ENCODE peak calls at places on chromosomes 5 and 9, in ten cellular contexts. One of them, this sample, is unnamed.

GRCh38 chr5:41925555-41925946 is 470 bp downstream of the FBXO4 start:
- DNase-seq in PC-3: peak; percentile 58
- DNase-seq in effector memory CD4-positive, alpha-beta T cell: no peak
- DNase-seq in transverse colon: no peak
- DNase-seq in cardiac muscle cell: peak; percentile 36
- DNase-seq in psoas muscle: peak; percentile 39
- DNase-seq in mammary epithelial cell: peak; percentile 24
- DNase-seq in breast epithelium: no peak
- DNase-seq in upper lobe of left lung: no peak
- DNase-seq in small intestine: peak; percentile 51
- DNase-seq in this sample: peak; percentile 43

GRCh38 chr9:106758911-106759310 is 104.1 kb upstream of the ZNF462 start:
- DNase-seq in PC-3: peak; percentile 40
- DNase-seq in effector memory CD4-positive, alpha-beta T cell: no peak
- DNase-seq in transverse colon: no peak
- DNase-seq in cardiac muscle cell: peak; percentile 21
- DNase-seq in psoas muscle: no peak
- DNase-seq in mammary epithelial cell: peak; percentile 19
- DNase-seq in breast epithelium: no peak
- DNase-seq in upper lobe of left lung: no peak
- DNase-seq in small intestine: no peak
- DNase-seq in this sample: no peak

GRCh38 chr9:72997387-72997995 is 44.6 kb upstream of the ALDH1A1 start:
- DNase-seq in PC-3: no peak
- DNase-seq in effector memory CD4-positive, alpha-beta T cell: no peak
- DNase-seq in transverse colon: no peak
- DNase-seq in cardiac muscle cell: no peak
- DNase-seq in psoas muscle: no peak
- DNase-seq in mammary epithelial cell: no peak
- DNase-seq in breast epithelium: no peak
- DNase-seq in upper lobe of left lung: no peak
- DNase-seq in small intestine: peak; percentile 70
- DNase-seq in this sample: no peak

GRCh38 chr9:133961226-133962165 is 30.6 kb downstream of the VAV2 start:
- DNase-seq in PC-3: no peak
- DNase-seq in effector memory CD4-positive, alpha-beta T cell: no peak
- DNase-seq in transverse colon: no peak
- DNase-seq in cardiac muscle cell: no peak
- DNase-seq in psoas muscle: no peak
- DNase-seq in mammary epithelial cell: no peak
- DNase-seq in breast epithelium: no peak
- DNase-seq in upper lobe of left lung: peak; percentile 46
- DNase-seq in small intestine: no peak
- DNase-seq in this sample: no peak

GRCh38 chr5:91556-92263 is at the start of gene PLEKHG4B:
- DNase-seq in PC-3: no peak
- DNase-seq in effector memory CD4-positive, alpha-beta T cell: no peak
- DNase-seq in transverse colon: no peak
- DNase-seq in cardiac muscle cell: no peak
- DNase-seq in psoas muscle: no peak
- DNase-seq in mammary epithelial cell: no peak
- DNase-seq in breast epithelium: no peak
- DNase-seq in upper lobe of left lung: peak; percentile 86
- DNase-seq in small intestine: no peak
- DNase-seq in this sample: no peak

GRCh38 chr9:71740199-71740598 is 28.1 kb downstream of the CEMIP2 start:
- DNase-seq in PC-3: peak; percentile 30
- DNase-seq in effector memory CD4-positive, alpha-beta T cell: no peak
- DNase-seq in transverse colon: no peak
- DNase-seq in cardiac muscle cell: no peak
- DNase-seq in psoas muscle: no peak
- DNase-seq in mammary epithelial cell: no peak
- DNase-seq in breast epithelium: no peak
- DNase-seq in upper lobe of left lung: no peak
- DNase-seq in small intestine: peak; percentile 84
- DNase-seq in this sample: no peak

GRCh38 chr9:13481274-13481673 is 201.8 kb upstream of the MPDZ start:
- DNase-seq in PC-3: no peak
- DNase-seq in effector memory CD4-positive, alpha-beta T cell: no peak
- DNase-seq in transverse colon: no peak
- DNase-seq in cardiac muscle cell: no peak
- DNase-seq in psoas muscle: no peak
- DNase-seq in mammary epithelial cell: no peak
- DNase-seq in breast epithelium: no peak
- DNase-seq in upper lobe of left lung: no peak
- DNase-seq in small intestine: no peak
- DNase-seq in this sample: no peak

GRCh38 chr9:132947751-132948150 is 3.3 kb upstream of the TSC1 start:
- DNase-seq in PC-3: no peak
- DNase-seq in effector memory CD4-positive, alpha-beta T cell: no peak
- DNase-seq in transverse colon: no peak
- DNase-seq in cardiac muscle cell: no peak
- DNase-seq in psoas muscle: no peak
- DNase-seq in mammary epithelial cell: no peak
- DNase-seq in breast epithelium: no peak
- DNase-seq in upper lobe of left lung: no peak
- DNase-seq in small intestine: no peak
- DNase-seq in this sample: no peak

DNA sequence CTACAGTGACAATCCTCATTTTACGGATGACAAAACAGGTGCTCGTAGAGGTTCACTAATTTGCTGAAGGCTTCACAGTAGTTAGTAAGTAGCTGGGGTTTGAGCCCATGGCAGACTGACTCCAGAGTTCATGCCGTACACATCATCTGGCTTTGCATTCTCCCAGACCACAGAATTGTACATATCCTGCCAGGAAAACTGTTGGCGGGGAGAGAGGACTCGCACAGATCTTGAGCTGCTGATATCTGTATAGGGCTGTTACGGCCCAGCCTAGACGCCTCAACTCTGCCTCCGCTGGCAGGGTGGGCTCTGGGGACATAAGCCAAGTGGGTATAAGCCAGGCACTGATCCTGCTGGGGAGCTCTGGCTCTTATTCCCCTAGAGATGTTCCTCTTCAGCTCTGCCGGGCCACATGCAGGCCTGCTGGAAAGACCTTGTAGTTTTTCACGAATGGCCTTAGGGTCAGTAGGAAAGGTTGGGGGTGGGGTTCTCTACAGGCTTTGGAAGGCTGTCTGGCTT is 16.3 kb downstream of the LARP1 start:
- DNase-seq in PC-3: no peak
- DNase-seq in effector memory CD4-positive, alpha-beta T cell: no peak
- DNase-seq in transverse colon: no peak
- DNase-seq in cardiac muscle cell: peak; percentile 92
- DNase-seq in psoas muscle: no peak
- DNase-seq in mammary epithelial cell: peak; percentile 29
- DNase-seq in breast epithelium: no peak
- DNase-seq in upper lobe of left lung: no peak
- DNase-seq in small intestine: no peak
- DNase-seq in this sample: no peak
- H3K4me1 ChIP-seq in PC-3: no peaks in the 10 kb centered on the region
- H3K4me1 ChIP-seq in effector memory CD4-positive, alpha-beta T cell: peaks cover 50% of the 10 kb centered on the region
- H3K4me1 ChIP-seq in transverse colon: peaks cover 46% of the 10 kb centered on the region
- H3K4me1 ChIP-seq in cardiac muscle cell: peaks cover 54% of the 10 kb centered on the region
- H3K4me1 ChIP-seq in psoas muscle: peaks cover 94% of the 10 kb centered on the region
- H3K4me1 ChIP-seq in mammary epithelial cell: peaks cover 16% of the 10 kb centered on the region
- H3K4me1 ChIP-seq in breast epithelium: peaks cover 25% of the 10 kb centered on the region
- H3K4me1 ChIP-seq in upper lobe of left lung: peaks cover 67% of the 10 kb centered on the region
- H3K4me1 ChIP-seq in small intestine: peaks cover 30% of the 10 kb centered on the region
- H3K4me1 ChIP-seq in this sample: peaks cover 66% of the 10 kb centered on the region

GRCh38 chr5:166267907-166268306 is 2023.5 kb upstream of the WWC1 start:
- DNase-seq in PC-3: no peak
- DNase-seq in effector memory CD4-positive, alpha-beta T cell: no peak
- DNase-seq in transverse colon: no peak
- DNase-seq in cardiac muscle cell: no peak
- DNase-seq in psoas muscle: no peak
- DNase-seq in mammary epithelial cell: no peak
- DNase-seq in breast epithelium: no peak
- DNase-seq in upper lobe of left lung: no peak
- DNase-seq in small intestine: no peak
- DNase-seq in this sample: no peak
- H3K4me3 ChIP-seq in PC-3: no peak overlapping the region
- H3K4me3 ChIP-seq in effector memory CD4-positive, alpha-beta T cell: no peak overlapping the region
- H3K4me3 ChIP-seq in transverse colon: no peak overlapping the region
- H3K4me3 ChIP-seq in cardiac muscle cell: no peak overlapping the region
- H3K4me3 ChIP-seq in psoas muscle: no peak overlapping the region
- H3K4me3 ChIP-seq in mammary epithelial cell: no peak overlapping the region
- H3K4me3 ChIP-seq in breast epithelium: no peak overlapping the region
- H3K4me3 ChIP-seq in upper lobe of left lung: no peak overlapping the region
- H3K4me3 ChIP-seq in small intestine: no peak overlapping the region
- H3K4me3 ChIP-seq in this sample: no peak overlapping the region

DNA sequence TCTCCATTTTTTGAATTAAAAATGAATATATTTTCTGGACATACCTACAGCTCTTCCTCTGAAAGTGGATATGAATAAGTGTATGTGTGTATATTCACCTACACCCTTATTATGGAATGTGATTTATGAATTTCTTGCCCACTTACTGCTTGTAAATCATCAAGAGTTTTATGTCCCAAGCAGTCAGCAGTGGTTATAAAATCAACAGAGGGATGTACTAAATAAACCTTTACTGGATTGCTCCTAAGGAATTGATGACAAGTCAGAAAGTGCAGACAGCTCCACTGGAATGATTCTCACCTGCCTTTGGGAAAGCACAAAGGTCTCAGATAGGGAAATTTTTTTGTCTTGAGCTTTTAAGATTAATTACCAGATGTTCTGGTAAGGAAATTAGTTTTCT is 9.3 kb downstream of the TMEM174 start:
- DNase-seq in PC-3: peak; percentile 22
- DNase-seq in effector memory CD4-positive, alpha-beta T cell: no peak
- DNase-seq in transverse colon: no peak
- DNase-seq in cardiac muscle cell: no peak
- DNase-seq in psoas muscle: no peak
- DNase-seq in mammary epithelial cell: no peak
- DNase-seq in breast epithelium: no peak
- DNase-seq in upper lobe of left lung: no peak
- DNase-seq in small intestine: peak; percentile 77
- DNase-seq in this sample: no peak
- H3K27me3 ChIP-seq in PC-3: no peaks in the 10 kb centered on the region
- H3K27me3 ChIP-seq in effector memory CD4-positive, alpha-beta T cell: peaks cover 13% of the 10 kb centered on the region
- H3K27me3 ChIP-seq in transverse colon: no peaks in the 10 kb centered on the region
- H3K27me3 ChIP-seq in cardiac muscle cell: no peaks in the 10 kb centered on the region
- H3K27me3 ChIP-seq in psoas muscle: peaks cover 9% of the 10 kb centered on the region
- H3K27me3 ChIP-seq in mammary epithelial cell: peaks cover 4% of the 10 kb centered on the region
- H3K27me3 ChIP-seq in breast epithelium: peaks cover 9% of the 10 kb centered on the region
- H3K27me3 ChIP-seq in upper lobe of left lung: no peaks in the 10 kb centered on the region
- H3K27me3 ChIP-seq in small intestine: peaks cover 5% of the 10 kb centered on the region
- H3K27me3 ChIP-seq in this sample: peaks cover 10% of the 10 kb centered on the region

DNA sequence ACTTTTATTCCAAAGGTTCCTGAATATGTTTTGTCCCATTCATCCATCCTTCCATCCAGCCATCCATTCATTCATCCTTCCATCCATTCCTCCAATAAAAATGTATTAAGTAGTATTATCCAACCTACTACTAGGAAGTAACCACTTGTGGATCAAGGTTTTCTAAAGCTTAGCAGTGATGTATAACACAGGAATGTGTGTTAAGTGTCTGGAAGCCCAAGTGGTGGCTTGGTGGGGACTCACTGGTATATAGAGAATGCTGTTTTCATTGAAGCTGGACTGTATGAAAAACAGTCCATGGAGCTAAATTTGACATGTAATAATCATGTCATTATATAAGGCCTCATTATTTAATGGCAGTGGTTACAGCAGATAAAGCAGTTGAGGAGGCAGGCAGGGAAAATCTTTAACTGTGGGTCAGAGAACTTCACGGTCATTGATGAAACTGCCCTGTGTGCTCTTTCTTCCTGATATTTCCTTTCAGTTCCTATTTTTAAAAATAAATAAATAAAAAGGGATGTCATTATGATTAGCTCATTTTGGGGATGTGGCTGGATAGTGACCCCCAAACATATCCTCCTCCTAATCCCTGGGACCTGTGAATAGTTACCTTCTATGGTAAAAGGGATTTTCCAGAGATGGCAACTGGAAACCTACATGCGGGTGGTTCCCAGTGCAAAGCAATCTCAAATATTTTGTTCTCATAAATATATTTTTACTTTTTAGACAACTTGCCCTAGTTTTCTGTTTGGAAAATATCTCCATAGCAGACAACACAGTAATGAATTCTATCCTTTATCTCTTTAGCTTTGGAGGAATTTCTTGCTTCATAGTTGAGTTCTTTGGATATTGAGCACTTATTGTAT is 82.3 kb downstream of the DAPK1 start:
- DNase-seq in PC-3: no peak
- DNase-seq in effector memory CD4-positive, alpha-beta T cell: no peak
- DNase-seq in transverse colon: no peak
- DNase-seq in cardiac muscle cell: no peak
- DNase-seq in psoas muscle: no peak
- DNase-seq in mammary epithelial cell: no peak
- DNase-seq in breast epithelium: no peak
- DNase-seq in upper lobe of left lung: no peak
- DNase-seq in small intestine: no peak
- DNase-seq in this sample: no peak
- H3K4me1 ChIP-seq in PC-3: no peaks in the 10 kb centered on the region
- H3K4me1 ChIP-seq in effector memory CD4-positive, alpha-beta T cell: no peaks in the 10 kb centered on the region
- H3K4me1 ChIP-seq in transverse colon: no peaks in the 10 kb centered on the region
- H3K4me1 ChIP-seq in cardiac muscle cell: peaks cover 19% of the 10 kb centered on the region
- H3K4me1 ChIP-seq in psoas muscle: peaks cover 4% of the 10 kb centered on the region
- H3K4me1 ChIP-seq in mammary epithelial cell: no peaks in the 10 kb centered on the region
- H3K4me1 ChIP-seq in breast epithelium: no peaks in the 10 kb centered on the region
- H3K4me1 ChIP-seq in upper lobe of left lung: peaks cover 29% of the 10 kb centered on the region
- H3K4me1 ChIP-seq in small intestine: no peaks in the 10 kb centered on the region
- H3K4me1 ChIP-seq in this sample: no peaks in the 10 kb centered on the region

GRCh38 chr9:93346240-93347112 is 105.0 kb upstream of the FAM120A start:
- DNase-seq in PC-3: no peak
- DNase-seq in effector memory CD4-positive, alpha-beta T cell: no peak
- DNase-seq in transverse colon: no peak
- DNase-seq in cardiac muscle cell: peak; percentile 26
- DNase-seq in psoas muscle: peak; percentile 22
- DNase-seq in mammary epithelial cell: no peak
- DNase-seq in breast epithelium: no peak
- DNase-seq in upper lobe of left lung: peak; percentile 85
- DNase-seq in small intestine: no peak
- DNase-seq in this sample: no peak
- H3K4me3 ChIP-seq in PC-3: no peak overlapping the region
- H3K4me3 ChIP-seq in effector memory CD4-positive, alpha-beta T cell: no peak overlapping the region
- H3K4me3 ChIP-seq in transverse colon: peak overlapping the region; percentile 24
- H3K4me3 ChIP-seq in cardiac muscle cell: peak overlapping the region; percentile 36
- H3K4me3 ChIP-seq in psoas muscle: peak overlapping the region; percentile 64
- H3K4me3 ChIP-seq in mammary epithelial cell: no peak overlapping the region
- H3K4me3 ChIP-seq in breast epithelium: peak overlapping the region; percentile 41
- H3K4me3 ChIP-seq in upper lobe of left lung: peak overlapping the region; percentile 41
- H3K4me3 ChIP-seq in small intestine: peak overlapping the region; percentile 33
- H3K4me3 ChIP-seq in this sample: no peak overlapping the region

GRCh38 chr5:53330491-53330890 is 149.9 kb upstream of the FST start:
- DNase-seq in PC-3: no peak
- DNase-seq in effector memory CD4-positive, alpha-beta T cell: no peak
- DNase-seq in transverse colon: no peak
- DNase-seq in cardiac muscle cell: no peak
- DNase-seq in psoas muscle: no peak
- DNase-seq in mammary epithelial cell: no peak
- DNase-seq in breast epithelium: no peak
- DNase-seq in upper lobe of left lung: no peak
- DNase-seq in small intestine: no peak
- DNase-seq in this sample: no peak
- H3K27me3 ChIP-seq in PC-3: no peaks in the 10 kb centered on the region
- H3K27me3 ChIP-seq in effector memory CD4-positive, alpha-beta T cell: no peaks in the 10 kb centered on the region
- H3K27me3 ChIP-seq in transverse colon: no peaks in the 10 kb centered on the region
- H3K27me3 ChIP-seq in cardiac muscle cell: no peaks in the 10 kb centered on the region
- H3K27me3 ChIP-seq in psoas muscle: no peaks in the 10 kb centered on the region
- H3K27me3 ChIP-seq in mammary epithelial cell: no peaks in the 10 kb centered on the region
- H3K27me3 ChIP-seq in breast epithelium: no peaks in the 10 kb centered on the region
- H3K27me3 ChIP-seq in upper lobe of left lung: no peaks in the 10 kb centered on the region
- H3K27me3 ChIP-seq in small intestine: no peaks in the 10 kb centered on the region
- H3K27me3 ChIP-seq in this sample: no peaks in the 10 kb centered on the region